ENCODE peak calls at places on chromosomes 11 and 22, in six cellular contexts. B is PC-3; D is neuronal stem cell; L is CD4-positive, CD25-positive, alpha-beta regulatory T cell; C is uterus; R is T47D. P is an unnamed sample.

GRCh38 chr22:36366291-36366708 is 21.5 kb downstream of the MYH9 start:
- DNase-seq in B (no peak), C (peak; percentile 82), L (no peak), R (no peak), D (no peak), P (no peak)

GRCh38 chr11:67463680-67464410 is 5.2 kb downstream of the TMEM134 start:
- DNase-seq in B (peak; percentile 95), L (no peak), R (no peak), D (no peak), C (peak; percentile 50), P (no peak)

GRCh38 chr11:104799251-104799650 is 99.0 kb downstream of the CASP12 start:
- DNase-seq in R (no peak), L (no peak), D (no peak), B (no peak), C (no peak), P (no peak)

GRCh38 chr11:1679881-1680280 is 17.1 kb upstream of the KRTAP5-6 start:
- DNase-seq in C (no peak), B (no peak), L (no peak), D (no peak), R (no peak), P (no peak)

GRCh38 chr11:118634435-118635236 is 27.2 kb downstream of the PHLDB1 start:
- DNase-seq in L (peak; percentile 10), C (peak; percentile 82), B (peak; percentile 86), D (no peak), R (peak; percentile 70), P (no peak)

GRCh38 chr11:9629064-9629463 is 34.8 kb upstream of the SWAP70 start:
- DNase-seq in R (no peak), D (no peak), B (no peak), L (no peak), C (no peak), P (no peak)

GRCh38 chr11:61551630-61552029 is 29.2 kb downstream of the SYT7 start:
- DNase-seq in D (no peak), L (no peak), C (no peak), B (peak; percentile 31), R (no peak), P (peak; percentile 58)

GRCh38 chr11:120067361-120068113 is 70.4 kb downstream of the TRIM29 start:
- DNase-seq in R (no peak), D (no peak), L (no peak), B (no peak), C (no peak), P (no peak)

GRCh38 chr22:50674606-50675552 is 2.3 kb downstream of the SHANK3 start:
- DNase-seq in D (peak; percentile 59), L (no peak), B (peak; percentile 73), C (no peak), R (peak; percentile 73), P (no peak)

GRCh38 chr11:61739966-61740365 is 12.5 kb upstream of the MYRF start:
- DNase-seq in R (no peak), B (no peak), C (no peak), L (no peak), D (no peak), P (no peak)

GRCh38 chr22:46742576-46743221 is 4.6 kb upstream of the CERK start:
- DNase-seq in C (no peak), L (no peak), R (peak; percentile 54), D (no peak), B (peak; percentile 83), P (no peak)

GRCh38 chr11:119091083-119091650 is 6.5 kb downstream of the HMBS start:
- DNase-seq in B (no peak), C (no peak), R (no peak), D (no peak), L (no peak), P (no peak)

GRCh38 chr11:127074151-127074761 is 73.7 kb upstream of the KIRREL3 start:
- DNase-seq in D (peak; percentile 9), C (no peak), L (no peak), B (peak; percentile 54), R (no peak), P (peak; percentile 63)

GRCh38 chr11:73124796-73125195 is 17.3 kb downstream of the FCHSD2 start:
- DNase-seq in C (no peak), B (no peak), R (no peak), D (no peak), L (no peak), P (no peak)

GRCh38 chr11:1199689-1200610 is 22.9 kb upstream of the MUC5B start:
- DNase-seq in B (peak; percentile 44), D (no peak), R (no peak), L (no peak), C (no peak), P (peak; percentile 41)

GRCh38 chr11:13440100-13440855 is 22.7 kb downstream of the BTBD10 start:
- DNase-seq in L (no peak), C (peak; percentile 36), D (no peak), R (no peak), B (peak; percentile 79), P (peak; percentile 47)